ENCODE peak calls at places on chromosome 22, in nine cellular contexts. C is sigmoid colon; X is fibroblast of the aortic adventitia; U is GM12891; L is stimulated activated CD8-positive, alpha-beta memory T cell treated with anti-CD3 and anti-CD28 coated beads, Interleukin-15, amount 100 ng/mL, for 24 hours; M is frontal cortex; G is NCI-H1092 treated with DMSO at 0.1 percent for 48 hours; V is iPS DF 19.7; T is activated T-helper 1 cell treated with anti-CD3 and anti-CD28 coated beads, Interleukin-12 subunit alpha, Interleukin-12 subunit beta, Interleukin-2, Interleukin-4 antibody, amounts not matched to agents 30 ng/mL and 10 ng/mL and 1 ng/mL, durations not matched to agents 14 hours and 24 hours and 36 hours. P is an unnamed sample.

GRCh38 chr22:40206561-40206960 is 28.8 kb downstream of the TNRC6B start:
- DNase-seq in C (no peak), X (no peak), U (no peak), L (no peak), M (no peak), G (no peak), V (no peak), T (no peak), P (no peak)

GRCh38 chr22:50599816-50600454 is 658 bp upstream of the MAPK8IP2 start:
- DNase-seq in C (peak; percentile 72), X (peak; percentile 18), U (peak; percentile 88), L (peak; percentile 33), M (peak; percentile 89), G (no peak), V (no peak), T (peak; percentile 57), P (peak; percentile 57)

GRCh38 chr22:30947821-30948454 is 20.6 kb downstream of the MORC2 start:
- DNase-seq in C (no peak), X (peak; percentile 79), U (no peak), L (no peak), M (peak; percentile 40), G (peak; percentile 18), V (no peak), T (no peak), P (no peak)

GRCh38 chr22:24420977-24421343 is 6.4 kb upstream of the ADORA2A start:
- DNase-seq in C (no peak), X (no peak), U (no peak), L (no peak), M (no peak), G (no peak), V (no peak), T (no peak), P (no peak)

GRCh38 chr22:33648478-33648877 is 271.8 kb downstream of the LARGE1 start:
- DNase-seq in C (no peak), X (no peak), U (no peak), L (no peak), M (no peak), G (no peak), V (no peak), T (no peak), P (no peak)

GRCh38 chr22:44917372-44918165 is 92.2 kb downstream of the PHF21B start:
- DNase-seq in C (peak; percentile 30), X (no peak), U (no peak), L (no peak), M (no peak), G (no peak), V (no peak), T (no peak), P (no peak)

GRCh38 chr22:19863571-19863970 is 8.9 kb upstream of the GNB1L start:
- DNase-seq in C (no peak), X (no peak), U (no peak), L (no peak), M (no peak), G (no peak), V (no peak), T (no peak), P (no peak)

GRCh38 chr22:48075604-48076400 is 1313.4 kb downstream of the TBC1D22A start:
- DNase-seq in C (peak; percentile 46), X (no peak), U (no peak), L (no peak), M (no peak), G (no peak), V (no peak), T (no peak), P (no peak)

GRCh38 chr22:24453853-24454252 is 26.5 kb downstream of the ADORA2A start:
- DNase-seq in C (no peak), X (no peak), U (no peak), L (no peak), M (no peak), G (no peak), V (no peak), T (no peak), P (no peak)

GRCh38 chr22:35437038-35437437 is 37.1 kb downstream of the MCM5 start:
- DNase-seq in C (no peak), X (no peak), U (peak; percentile 58), L (no peak), M (no peak), G (no peak), V (peak; percentile 68), T (no peak), P (no peak)

GRCh38 chr22:21624120-21624879 is 5.5 kb downstream of the YDJC start:
- DNase-seq in C (no peak), X (peak; percentile 37), U (no peak), L (no peak), M (peak; percentile 11), G (no peak), V (no peak), T (no peak), P (peak; percentile 34)

GRCh38 chr22:29855611-29856181 is 17.6 kb upstream of the ASCC2 start:
- DNase-seq in C (no peak), X (no peak), U (no peak), L (no peak), M (no peak), G (peak; percentile 37), V (no peak), T (no peak), P (no peak)

GRCh38 chr22:42673898-42674390 is 24.8 kb upstream of the CYB5R3 start:
- DNase-seq in C (no peak), X (peak; percentile 90), U (no peak), L (no peak), M (no peak), G (peak; percentile 32), V (no peak), T (no peak), P (no peak)

GRCh38 chr22:36385491-36386350 is 2.0 kb downstream of the MYH9 start:
- DNase-seq in C (peak; percentile 90), X (no peak), U (no peak), L (no peak), M (no peak), G (peak; percentile 67), V (no peak), T (peak; percentile 29), P (peak; percentile 75)

P was measured in stimulated activated naive CD8-positive, alpha-beta T cell treated with anti-CD3 and anti-CD28 coated beads, Interleukin-15, amount 100 ng/mL, for 72 hours.